ENCODE peak calls at places on chromosomes 2 and 18, in eight cellular contexts. One of them, this sample, is unnamed.

GRCh38 chr18:35424356-35424755 is 47.2 kb upstream of the ZNF396 start:
- DNase-seq in astrocyte: no peak
- DNase-seq in heart left ventricle: no peak
- DNase-seq in fibroblast of lung: no peak
- DNase-seq in HFF-Myc: no peak
- DNase-seq in cardiac muscle cell: no peak
- DNase-seq in right lobe of liver: no peak
- DNase-seq in psoas muscle: no peak
- DNase-seq in this sample: no peak

GRCh38 chr2:207767461-207768167 is 2.1 kb downstream of the FZD5 start:
- DNase-seq in psoas muscle: peak
- DNase-seq in right lobe of liver: peak
- DNase-seq in astrocyte: no peak
- DNase-seq in heart left ventricle: peak
- DNase-seq in HFF-Myc: no peak
- DNase-seq in fibroblast of lung: peak
- DNase-seq in cardiac muscle cell: peak
- DNase-seq in this sample: no peak

GRCh38 chr2:100639588-100640195 is 76.9 kb downstream of the PDCL3 start:
- DNase-seq in heart left ventricle: no peak
- DNase-seq in psoas muscle: no peak
- DNase-seq in fibroblast of lung: no peak
- DNase-seq in right lobe of liver: no peak
- DNase-seq in astrocyte: no peak
- DNase-seq in HFF-Myc: no peak
- DNase-seq in cardiac muscle cell: no peak
- DNase-seq in this sample: no peak

GRCh38 chr18:71431689-71432088 is 1112.5 kb downstream of the CBLN2 start:
- DNase-seq in fibroblast of lung: no peak
- DNase-seq in HFF-Myc: no peak
- DNase-seq in cardiac muscle cell: no peak
- DNase-seq in astrocyte: no peak
- DNase-seq in heart left ventricle: no peak
- DNase-seq in right lobe of liver: no peak
- DNase-seq in psoas muscle: no peak
- DNase-seq in this sample: no peak

GRCh38 chr2:177147093-177147694 is 65.4 kb upstream of the HNRNPA3 start:
- DNase-seq in right lobe of liver: no peak
- DNase-seq in heart left ventricle: no peak
- DNase-seq in cardiac muscle cell: peak
- DNase-seq in psoas muscle: no peak
- DNase-seq in astrocyte: peak
- DNase-seq in fibroblast of lung: peak
- DNase-seq in HFF-Myc: no peak
- DNase-seq in this sample: no peak

GRCh38 chr2:162244559-162245031 is 1.4 kb upstream of the FAP start:
- DNase-seq in cardiac muscle cell: no peak
- DNase-seq in fibroblast of lung: peak
- DNase-seq in astrocyte: peak
- DNase-seq in right lobe of liver: no peak
- DNase-seq in HFF-Myc: peak
- DNase-seq in heart left ventricle: peak
- DNase-seq in psoas muscle: no peak
- DNase-seq in this sample: peak

GRCh38 chr2:17916584-17916983 is 38.1 kb downstream of the KCNS3 start:
- DNase-seq in astrocyte: no peak
- DNase-seq in fibroblast of lung: no peak
- DNase-seq in cardiac muscle cell: no peak
- DNase-seq in psoas muscle: no peak
- DNase-seq in right lobe of liver: no peak
- DNase-seq in HFF-Myc: no peak
- DNase-seq in heart left ventricle: no peak
- DNase-seq in this sample: no peak

GRCh38 chr2:219482674-219483405 is 15.9 kb upstream of the GMPPA start:
- DNase-seq in heart left ventricle: no peak
- DNase-seq in psoas muscle: peak
- DNase-seq in astrocyte: no peak
- DNase-seq in cardiac muscle cell: no peak
- DNase-seq in fibroblast of lung: no peak
- DNase-seq in HFF-Myc: no peak
- DNase-seq in right lobe of liver: no peak
- DNase-seq in this sample: no peak

GRCh38 chr2:172200495-172201085 is 97.9 kb upstream of the DLX2 start:
- DNase-seq in psoas muscle: no peak
- DNase-seq in right lobe of liver: no peak
- DNase-seq in HFF-Myc: no peak
- DNase-seq in astrocyte: no peak
- DNase-seq in cardiac muscle cell: no peak
- DNase-seq in heart left ventricle: no peak
- DNase-seq in fibroblast of lung: peak
- DNase-seq in this sample: no peak

GRCh38 chr2:203871371-203871983 is 3.9 kb downstream of the CTLA4 start:
- DNase-seq in astrocyte: no peak
- DNase-seq in HFF-Myc: no peak
- DNase-seq in heart left ventricle: no peak
- DNase-seq in fibroblast of lung: no peak
- DNase-seq in right lobe of liver: no peak
- DNase-seq in psoas muscle: no peak
- DNase-seq in cardiac muscle cell: no peak
- DNase-seq in this sample: no peak

GRCh38 chr18:55605820-55606252 is 17.8 kb upstream of the TCF4 start:
- DNase-seq in fibroblast of lung: no peak
- DNase-seq in cardiac muscle cell: no peak
- DNase-seq in right lobe of liver: no peak
- DNase-seq in heart left ventricle: no peak
- DNase-seq in HFF-Myc: no peak
- DNase-seq in psoas muscle: no peak
- DNase-seq in astrocyte: no peak
- DNase-seq in this sample: no peak

GRCh38 chr2:178506101-178506500 is 25.8 kb downstream of the PLEKHA3 start:
- DNase-seq in psoas muscle: no peak
- DNase-seq in astrocyte: no peak
- DNase-seq in right lobe of liver: no peak
- DNase-seq in fibroblast of lung: no peak
- DNase-seq in cardiac muscle cell: no peak
- DNase-seq in heart left ventricle: no peak
- DNase-seq in HFF-Myc: no peak
- DNase-seq in this sample: no peak

GRCh38 chr18:78709271-78709809 is 270.3 kb upstream of the SALL3 start:
- DNase-seq in right lobe of liver: no peak
- DNase-seq in HFF-Myc: no peak
- DNase-seq in fibroblast of lung: no peak
- DNase-seq in psoas muscle: no peak
- DNase-seq in heart left ventricle: no peak
- DNase-seq in astrocyte: no peak
- DNase-seq in cardiac muscle cell: no peak
- DNase-seq in this sample: no peak

GRCh38 chr2:27723372-27724144 is 48.0 kb upstream of the MRPL33 start:
- DNase-seq in HFF-Myc: no peak
- DNase-seq in psoas muscle: peak
- DNase-seq in cardiac muscle cell: peak
- DNase-seq in astrocyte: peak
- DNase-seq in fibroblast of lung: peak
- DNase-seq in right lobe of liver: peak
- DNase-seq in heart left ventricle: peak
- DNase-seq in this sample: no peak

GRCh38 chr2:224909885-224910517 is 132.3 kb downstream of the DOCK10 start:
- DNase-seq in fibroblast of lung: peak
- DNase-seq in astrocyte: peak
- DNase-seq in cardiac muscle cell: no peak
- DNase-seq in heart left ventricle: peak
- DNase-seq in right lobe of liver: peak
- DNase-seq in psoas muscle: peak
- DNase-seq in HFF-Myc: peak
- DNase-seq in this sample: peak

GRCh38 chr2:235669983-235670962 is 176.4 kb downstream of the AGAP1 start:
- DNase-seq in psoas muscle: peak
- DNase-seq in astrocyte: peak
- DNase-seq in cardiac muscle cell: peak
- DNase-seq in heart left ventricle: peak
- DNase-seq in fibroblast of lung: peak
- DNase-seq in right lobe of liver: no peak
- DNase-seq in HFF-Myc: peak
- DNase-seq in this sample: no peak

GRCh38 chr2:50466694-50467093 is 565.2 kb downstream of the NRXN1 start:
- DNase-seq in HFF-Myc: no peak
- DNase-seq in right lobe of liver: no peak
- DNase-seq in cardiac muscle cell: no peak
- DNase-seq in astrocyte: no peak
- DNase-seq in fibroblast of lung: no peak
- DNase-seq in heart left ventricle: no peak
- DNase-seq in psoas muscle: no peak
- DNase-seq in this sample: no peak

GRCh38 chr2:173043466-173043865 is 32.2 kb upstream of the MAP3K20 start:
- DNase-seq in right lobe of liver: peak
- DNase-seq in fibroblast of lung: no peak
- DNase-seq in heart left ventricle: peak
- DNase-seq in cardiac muscle cell: no peak
- DNase-seq in HFF-Myc: no peak
- DNase-seq in astrocyte: no peak
- DNase-seq in psoas muscle: peak
- DNase-seq in this sample: no peak

GRCh38 chr2:27799646-27800010 is 28.1 kb downstream of the MRPL33 start:
- DNase-seq in cardiac muscle cell: no peak
- DNase-seq in psoas muscle: no peak
- DNase-seq in heart left ventricle: peak
- DNase-seq in fibroblast of lung: no peak
- DNase-seq in right lobe of liver: no peak
- DNase-seq in HFF-Myc: no peak
- DNase-seq in astrocyte: no peak
- DNase-seq in this sample: no peak

DNA sequence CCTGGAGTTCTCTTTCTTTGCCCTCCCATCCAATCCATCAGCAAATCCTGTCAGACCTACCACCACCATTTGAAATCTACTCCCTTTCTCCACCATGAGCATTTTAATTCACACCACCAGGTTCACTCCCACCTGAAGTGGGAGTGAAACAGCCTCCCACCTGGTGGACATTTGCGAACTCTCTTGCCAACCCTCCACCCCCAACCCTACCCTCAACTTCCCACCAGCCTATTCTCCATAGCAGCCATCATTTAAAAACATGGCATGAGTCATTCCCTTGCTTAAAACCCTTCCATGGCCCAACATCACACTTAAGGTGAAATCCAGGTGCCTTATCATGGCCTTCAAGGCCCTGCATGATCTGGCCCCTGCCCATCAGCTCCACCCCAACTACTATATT is 3.5 kb downstream of the RTKN start:
- DNase-seq in cardiac muscle cell: no peak
- DNase-seq in right lobe of liver: no peak
- DNase-seq in astrocyte: no peak
- DNase-seq in psoas muscle: no peak
- DNase-seq in fibroblast of lung: no peak
- DNase-seq in HFF-Myc: no peak
- DNase-seq in heart left ventricle: no peak
- DNase-seq in this sample: no peak
- TF ChIP-seq CTCF in cardiac muscle cell: no peak
- TF ChIP-seq CTCF in right lobe of liver: no peak
- TF ChIP-seq CTCF in astrocyte: no peak
- TF ChIP-seq CTCF in psoas muscle: no peak
- TF ChIP-seq CTCF in fibroblast of lung: no peak
- TF ChIP-seq CTCF in HFF-Myc: no peak
- TF ChIP-seq CTCF in heart left ventricle: no peak
- TF ChIP-seq CTCF in this sample: no peak

DNA sequence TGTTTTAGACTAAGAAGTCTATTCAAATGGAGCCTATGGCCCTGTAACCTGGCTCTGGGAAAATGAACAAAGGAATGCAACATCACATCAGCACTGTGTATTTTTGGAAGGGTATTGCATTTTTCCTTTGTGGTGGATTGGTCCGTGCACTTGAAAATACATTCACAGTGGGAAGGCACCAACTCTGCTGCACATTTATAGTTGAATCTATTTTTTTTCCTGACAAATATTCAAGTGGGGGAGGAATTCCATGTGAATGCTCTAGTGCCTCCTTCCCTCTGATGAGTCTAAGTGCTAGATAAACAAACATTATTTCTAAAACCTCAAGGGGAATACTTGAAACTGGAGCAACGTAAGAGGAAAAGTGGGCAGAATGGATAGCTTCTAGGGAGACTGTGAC is 208.3 kb downstream of the SLC8A1 start:
- DNase-seq in cardiac muscle cell: peak
- DNase-seq in fibroblast of lung: peak
- DNase-seq in psoas muscle: no peak
- DNase-seq in HFF-Myc: no peak
- DNase-seq in astrocyte: peak
- DNase-seq in right lobe of liver: no peak
- DNase-seq in heart left ventricle: no peak
- DNase-seq in this sample: no peak
- H3K4me3 ChIP-seq in cardiac muscle cell: no peak
- H3K4me3 ChIP-seq in fibroblast of lung: no peak
- H3K4me3 ChIP-seq in psoas muscle: no peak
- H3K4me3 ChIP-seq in HFF-Myc: no peak
- H3K4me3 ChIP-seq in astrocyte: no peak
- H3K4me3 ChIP-seq in right lobe of liver: no peak
- H3K4me3 ChIP-seq in heart left ventricle: no peak
- H3K4me3 ChIP-seq in this sample: no peak

GRCh38 chr2:181894381-181894780 is 2.9 kb downstream of the ITPRID2 start:
- DNase-seq in heart left ventricle: no peak
- DNase-seq in cardiac muscle cell: no peak
- DNase-seq in psoas muscle: no peak
- DNase-seq in astrocyte: no peak
- DNase-seq in HFF-Myc: no peak
- DNase-seq in fibroblast of lung: no peak
- DNase-seq in right lobe of liver: no peak
- DNase-seq in this sample: no peak

GRCh38 chr2:181892795-181893435 is 1.4 kb downstream of the ITPRID2 start:
- DNase-seq in right lobe of liver: no peak
- DNase-seq in HFF-Myc: no peak
- DNase-seq in heart left ventricle: no peak
- DNase-seq in psoas muscle: no peak
- DNase-seq in fibroblast of lung: peak
- DNase-seq in astrocyte: peak
- DNase-seq in cardiac muscle cell: no peak
- DNase-seq in this sample: no peak

GRCh38 chr2:181895788-181896187 is 4.3 kb downstream of the ITPRID2 start:
- DNase-seq in astrocyte: no peak
- DNase-seq in heart left ventricle: no peak
- DNase-seq in cardiac muscle cell: no peak
- DNase-seq in psoas muscle: no peak
- DNase-seq in HFF-Myc: no peak
- DNase-seq in right lobe of liver: no peak
- DNase-seq in fibroblast of lung: no peak
- DNase-seq in this sample: no peak

GRCh38 chr2:181891258-181891965 is at the start of gene ITPRID2:
- DNase-seq in HFF-Myc: no peak
- DNase-seq in cardiac muscle cell: peak
- DNase-seq in right lobe of liver: peak
- DNase-seq in heart left ventricle: peak
- DNase-seq in astrocyte: peak
- DNase-seq in fibroblast of lung: peak
- DNase-seq in psoas muscle: peak
- DNase-seq in this sample: no peak

GRCh38 chr2:181891966-181892794 is 650 bp downstream of the ITPRID2 start:
- DNase-seq in heart left ventricle: peak
- DNase-seq in psoas muscle: peak
- DNase-seq in astrocyte: peak
- DNase-seq in HFF-Myc: no peak
- DNase-seq in fibroblast of lung: peak
- DNase-seq in cardiac muscle cell: peak
- DNase-seq in right lobe of liver: peak
- DNase-seq in this sample: no peak
- TF ChIP-seq CTCF in heart left ventricle: no peak
- TF ChIP-seq CTCF in psoas muscle: peak
- TF ChIP-seq CTCF in astrocyte: no peak
- TF ChIP-seq CTCF in HFF-Myc: peak
- TF ChIP-seq CTCF in fibroblast of lung: no peak
- TF ChIP-seq CTCF in cardiac muscle cell: peak
- TF ChIP-seq CTCF in right lobe of liver: no peak
- TF ChIP-seq CTCF in this sample: peak

GRCh38 chr2:202382684-202383083 is 6.6 kb downstream of the BMPR2 start:
- DNase-seq in cardiac muscle cell: no peak
- DNase-seq in astrocyte: no peak
- DNase-seq in heart left ventricle: no peak
- DNase-seq in fibroblast of lung: no peak
- DNase-seq in HFF-Myc: no peak
- DNase-seq in psoas muscle: no peak
- DNase-seq in right lobe of liver: no peak
- DNase-seq in this sample: no peak
- H3K4me3 ChIP-seq in cardiac muscle cell: no peak
- H3K4me3 ChIP-seq in astrocyte: no peak
- H3K4me3 ChIP-seq in heart left ventricle: no peak
- H3K4me3 ChIP-seq in fibroblast of lung: no peak
- H3K4me3 ChIP-seq in HFF-Myc: no peak
- H3K4me3 ChIP-seq in psoas muscle: no peak
- H3K4me3 ChIP-seq in right lobe of liver: no peak
- H3K4me3 ChIP-seq in this sample: no peak